ENCODE peak calls at places on chromosome 10, in seven cellular contexts. D, O, H, G, A, F and Y are unnamed samples.

GRCh38 chr10:132637477-132638129 is 100.0 kb downstream of the INPP5A start:
- DNase-seq in D (no peak), O (peak), H (no peak), G (no peak), A (peak), F (peak), Y (no peak)

GRCh38 chr10:4648968-4649367 is 177.0 kb upstream of the AKR1E2 start:
- DNase-seq in D (no peak), O (no peak), H (no peak), G (no peak), A (no peak), F (no peak), Y (no peak)

GRCh38 chr10:12874501-12874900 is 127.0 kb downstream of the CCDC3 start:
- DNase-seq in D (no peak), O (no peak), H (no peak), G (no peak), A (no peak), F (no peak), Y (no peak)

GRCh38 chr10:5528989-5529701 is 4.4 kb downstream of the CALML3 start:
- DNase-seq in D (no peak), O (no peak), H (no peak), G (no peak), A (no peak), F (no peak), Y (no peak)

GRCh38 chr10:80104066-80104926 is 25.8 kb downstream of the TMEM254 start:
- DNase-seq in D (no peak), O (peak), H (no peak), G (peak), A (peak), F (no peak), Y (no peak)

GRCh38 chr10:45080321-45080720 is 79.6 kb downstream of the ZNF22 start:
- DNase-seq in D (no peak), O (no peak), H (no peak), G (no peak), A (no peak), F (no peak), Y (no peak)

GRCh38 chr10:95254629-95255028 is 36.2 kb downstream of the PDLIM1 start:
- DNase-seq in D (no peak), O (no peak), H (no peak), G (no peak), A (no peak), F (no peak), Y (peak)

GRCh38 chr10:128398999-128399398 is 272.8 kb upstream of the MKI67 start:
- DNase-seq in D (no peak), O (no peak), H (no peak), G (no peak), A (no peak), F (no peak), Y (no peak)

GRCh38 chr10:88318803-88319202 is 264.3 kb downstream of the RNLS start:
- DNase-seq in D (no peak), O (no peak), H (no peak), G (no peak), A (no peak), F (peak), Y (no peak)

GRCh38 chr10:15419279-15419874 is 48.3 kb upstream of the FAM171A1 start:
- DNase-seq in D (peak), O (peak), H (no peak), G (no peak), A (peak), F (peak), Y (no peak)